ENCODE peak calls at places on chromosomes 1 and 21, in five cellular contexts. U is fibroblast of lung, C is colonic mucosa, P is adrenal gland, O is uterus. L is an unnamed sample. For H3K4me1, the result is how much of the 10 kb centered on the place peaks cover.

GRCh38 chr21:46268371-46268770 is 17.0 kb downstream of the MCM3AP start:
- DNase-seq in U (no peak), C (no peak), P (no peak), O (no peak), L (no peak)

GRCh38 chr1:51088474-51088873 is 13.6 kb upstream of the C1orf185 start:
- DNase-seq in U (no peak), C (no peak), P (no peak), O (no peak), L (peak)

GRCh38 chr1:41714613-41715389 is 203.9 kb downstream of the HIVEP3 start:
- DNase-seq in U (no peak), C (no peak), P (no peak), O (no peak), L (no peak)

GRCh38 chr1:149846600-149847466 is 52.5 kb upstream of the BOLA1 start:
- DNase-seq in U (no peak), C (no peak), P (no peak), O (no peak), L (no peak)

GRCh38 chr1:228044961-228045360 is 37.5 kb upstream of the ARF1 start:
- DNase-seq in U (no peak), C (no peak), P (no peak), O (no peak), L (no peak)

GRCh38 chr1:228151170-228151513 is 1.4 kb downstream of the GJC2 start:
- DNase-seq in U (no peak), C (no peak), P (no peak), O (no peak), L (no peak)

GRCh38 chr21:34836103-34836932 is 167.5 kb downstream of the CLIC6 start:
- DNase-seq in U (peak), C (no peak), P (peak), O (peak), L (peak)

GRCh38 chr21:14213164-14213563 is 2.4 kb upstream of the LIPI start:
- DNase-seq in U (no peak), C (no peak), P (no peak), O (no peak), L (no peak)

GRCh38 chr1:8472668-8473067 is 154.8 kb downstream of the SLC45A1 start:
- DNase-seq in U (no peak), C (no peak), P (no peak), O (no peak), L (no peak)

GRCh38 chr1:152014943-152015342 is 21.3 kb upstream of the S100A10 start:
- DNase-seq in U (no peak), C (no peak), P (no peak), O (no peak), L (no peak)

GRCh38 chr1:21590116-21590905 is 78.8 kb downstream of the RAP1GAP start:
- DNase-seq in U (no peak), C (no peak), P (no peak), O (no peak), L (no peak)

GRCh38 chr1:202320081-202320405 is 21.7 kb downstream of the UBE2T start:
- DNase-seq in U (no peak), C (no peak), P (no peak), O (no peak), L (no peak)
- TF ChIP-seq CTCF in U (no peak), C (no peak), P (no peak), O (no peak), L (no peak)

GRCh38 chr1:217456261-217456660 is 174.6 kb downstream of the GPATCH2 start:
- DNase-seq in U (no peak), C (no peak), P (no peak), O (no peak), L (no peak)
- H3K4me1 ChIP-seq in U (under half), C (under half), P (under half), O (under half), L (under half)

GRCh38 chr1:54165146-54165545 is 12.3 kb upstream of the CDCP2 start:
- DNase-seq in U (no peak), C (no peak), P (no peak), O (no peak), L (no peak)

GRCh38 chr1:54170961-54171460 is 18.2 kb upstream of the CDCP2 start:
- DNase-seq in U (no peak), C (no peak), P (no peak), O (no peak), L (no peak)

GRCh38 chr1:54168206-54168965 is 15.6 kb upstream of the CDCP2 start:
- DNase-seq in U (no peak), C (no peak), P (no peak), O (no peak), L (no peak)

GRCh38 chr1:54169068-54169467 is 16.3 kb upstream of the CDCP2 start:
- DNase-seq in U (no peak), C (no peak), P (no peak), O (no peak), L (no peak)

GRCh38 chr1:54167422-54168139 is 14.8 kb upstream of the CDCP2 start:
- DNase-seq in U (peak), C (no peak), P (no peak), O (no peak), L (no peak)
- H3K27ac ChIP-seq in U (no peak), C (no peak), P (no peak), O (no peak), L (no peak)

GRCh38 chr1:25091671-25092070 is 140.6 kb downstream of the SYF2 start:
- DNase-seq in U (no peak), C (no peak), P (no peak), O (no peak), L (no peak)
- TF ChIP-seq CTCF in U (no peak), C (no peak), P (no peak), O (no peak), L (no peak)

GRCh38 chr1:1893291-1893985 is 2.6 kb upstream of the GNB1 start:
- DNase-seq in U (no peak), C (no peak), P (no peak), O (no peak), L (no peak)
- H3K4me1 ChIP-seq in U (under half), C (under half), P (under half), O (under half), L (under half)

L was measured in cardiac muscle cell.